ENCODE peak calls at places on chromosomes 3 and 15, in seven cellular contexts. Q is neural progenitor cell; W is NCI-H1930; C is anterior cingulate cortex; Z is activated T-cell treated with anti-CD3 and anti-CD28 coated beads, Interleukin-2, amount 50 U/mL, for 72 hours; A is NCI-H460; M is cardiac fibroblast. B is an unnamed sample.

GRCh38 chr3:135072431-135072830 is 277.4 kb downstream of the EPHB1 start:
- DNase-seq in Q (no peak), W (no peak), C (no peak), Z (no peak), A (no peak), M (no peak), B (no peak)

GRCh38 chr15:65979316-65979715 is 110.0 kb downstream of the RAB11A start:
- DNase-seq in Q (no peak), W (no peak), C (no peak), Z (no peak), A (no peak), M (peak), B (no peak)

GRCh38 chr3:67362686-67363085 is 291.7 kb downstream of the SUCLG2 start:
- DNase-seq in Q (no peak), W (no peak), C (no peak), Z (peak), A (no peak), M (no peak), B (peak)

GRCh38 chr3:171953300-171954022 is 85.9 kb upstream of the FNDC3B start:
- DNase-seq in Q (peak), W (no peak), C (no peak), Z (no peak), A (no peak), M (peak), B (peak)

GRCh38 chr3:22980346-22980745 is 222.8 kb upstream of the UBE2E2 start:
- DNase-seq in Q (no peak), W (no peak), C (no peak), Z (no peak), A (no peak), M (peak), B (no peak)

GRCh38 chr3:78455737-78456136 is 1312.1 kb downstream of the ROBO1 start:
- DNase-seq in Q (no peak), W (no peak), C (no peak), Z (no peak), A (no peak), M (no peak), B (no peak)

GRCh38 chr3:158395421-158395820 is 175.6 kb upstream of the MLF1 start:
- DNase-seq in Q (no peak), W (no peak), C (no peak), Z (no peak), A (no peak), M (peak), B (no peak)

GRCh38 chr3:128693696-128694095 is 32.3 kb upstream of the RAB7A start:
- DNase-seq in Q (peak), W (no peak), C (no peak), Z (no peak), A (no peak), M (no peak), B (no peak)

GRCh38 chr3:175861916-175862315 is 1002.8 kb downstream of the NAALADL2 start:
- DNase-seq in Q (no peak), W (no peak), C (no peak), Z (no peak), A (no peak), M (no peak), B (no peak)

GRCh38 chr3:2268779-2269178 is 170.1 kb downstream of the CNTN4 start:
- DNase-seq in Q (peak), W (no peak), C (no peak), Z (no peak), A (no peak), M (no peak), B (no peak)

GRCh38 chr15:65076486-65077290 is at the start of gene KBTBD13:
- DNase-seq in Q (no peak), W (no peak), C (no peak), Z (no peak), A (no peak), M (no peak), B (no peak)

GRCh38 chr3:27720899-27721716 is 1.0 kb downstream of the EOMES start:
- DNase-seq in Q (peak), W (no peak), C (no peak), Z (no peak), A (no peak), M (no peak), B (no peak)

GRCh38 chr3:39412668-39413260 is 6.2 kb downstream of the RPSA start:
- DNase-seq in Q (no peak), W (no peak), C (no peak), Z (no peak), A (no peak), M (no peak), B (no peak)

GRCh38 chr3:143972495-143973351 is 1.1 kb downstream of the DIPK2A start:
- DNase-seq in Q (peak), W (peak), C (peak), Z (peak), A (peak), M (peak), B (peak)

GRCh38 chr15:94671845-94672524 is 440.6 kb downstream of the MCTP2 start:
- DNase-seq in Q (peak), W (no peak), C (no peak), Z (no peak), A (no peak), M (peak), B (no peak)

GRCh38 chr3:105254154-105254553 is 112.6 kb upstream of the ALCAM start:
- DNase-seq in Q (no peak), W (no peak), C (no peak), Z (no peak), A (no peak), M (no peak), B (no peak)

GRCh38 chr3:27960133-27960532 is 238.0 kb upstream of the EOMES start:
- DNase-seq in Q (no peak), W (no peak), C (no peak), Z (no peak), A (no peak), M (peak), B (peak)

GRCh38 chr3:188192034-188192433 is 38.1 kb downstream of the LPP start:
- DNase-seq in Q (no peak), W (no peak), C (no peak), Z (no peak), A (no peak), M (no peak), B (no peak)

GRCh38 chr3:10442151-10442795 is 63.1 kb downstream of the ATP2B2 start:
- DNase-seq in Q (no peak), W (no peak), C (no peak), Z (no peak), A (no peak), M (no peak), B (no peak)

GRCh38 chr15:52163321-52164190 is 27.6 kb downstream of the GNB5 start:
- DNase-seq in Q (peak), W (no peak), C (no peak), Z (peak), A (no peak), M (no peak), B (no peak)

GRCh38 chr3:27718459-27718858 is 3.7 kb downstream of the EOMES start:
- DNase-seq in Q (no peak), W (no peak), C (no peak), Z (no peak), A (no peak), M (no peak), B (no peak)

GRCh38 chr3:45437388-45437787 is 49.0 kb downstream of the LARS2 start:
- DNase-seq in Q (no peak), W (no peak), C (no peak), Z (no peak), A (no peak), M (peak), B (no peak)

GRCh38 chr3:129183569-129184395 is at the start of gene CNBP:
- DNase-seq in Q (peak), W (peak), C (peak), Z (peak), A (peak), M (peak), B (peak)

GRCh38 chr15:22973286-22973685 is 6.9 kb downstream of the CYFIP1 start:
- DNase-seq in Q (no peak), W (no peak), C (no peak), Z (no peak), A (no peak), M (no peak), B (no peak)

GRCh38 chr15:40031300-40031699 is 7.7 kb downstream of the SRP14 start:
- DNase-seq in Q (no peak), W (no peak), C (no peak), Z (no peak), A (no peak), M (no peak), B (no peak)

GRCh38 chr3:163951397-163951987 is 1126.8 kb downstream of the SI start:
- DNase-seq in Q (no peak), W (no peak), C (no peak), Z (no peak), A (peak), M (no peak), B (no peak)

GRCh38 chr15:93460717-93461116 is 371.7 kb upstream of the RGMA start:
- DNase-seq in Q (no peak), W (no peak), C (no peak), Z (no peak), A (no peak), M (no peak), B (peak)